ENCODE peak calls at places on chromosomes 3 and 15, in five cellular contexts. One of them, this sample, is unnamed.

GRCh38 chr3:141153679-141153966 is 78.0 kb upstream of the PXYLP1 start:
- DNase-seq in activated CD8-positive, alpha-beta memory T cell treated with anti-CD3 and anti-CD28 coated beads for 24 hours: no peak
- DNase-seq in GM18507: no peak
- DNase-seq in T1000: no peak
- DNase-seq in pulmonary artery endothelial cell: no peak
- DNase-seq in this sample: no peak

GRCh38 chr3:105513886-105514285 is 147.2 kb downstream of the ALCAM start:
- DNase-seq in pulmonary artery endothelial cell: no peak
- DNase-seq in GM18507: no peak
- DNase-seq in activated CD8-positive, alpha-beta memory T cell treated with anti-CD3 and anti-CD28 coated beads for 24 hours: no peak
- DNase-seq in T1000: no peak
- DNase-seq in this sample: no peak

GRCh38 chr3:172103724-172104123 is 64.3 kb downstream of the FNDC3B start:
- DNase-seq in pulmonary artery endothelial cell: no peak
- DNase-seq in activated CD8-positive, alpha-beta memory T cell treated with anti-CD3 and anti-CD28 coated beads for 24 hours: no peak
- DNase-seq in GM18507: no peak
- DNase-seq in T1000: no peak
- DNase-seq in this sample: no peak

GRCh38 chr15:101293122-101293521 is 1.9 kb downstream of the SNRPA1 start:
- DNase-seq in GM18507: no peak
- DNase-seq in T1000: no peak
- DNase-seq in pulmonary artery endothelial cell: no peak
- DNase-seq in activated CD8-positive, alpha-beta memory T cell treated with anti-CD3 and anti-CD28 coated beads for 24 hours: no peak
- DNase-seq in this sample: no peak

GRCh38 chr3:9290556-9290955 is 41.1 kb upstream of the SRGAP3 start:
- DNase-seq in activated CD8-positive, alpha-beta memory T cell treated with anti-CD3 and anti-CD28 coated beads for 24 hours: no peak
- DNase-seq in pulmonary artery endothelial cell: no peak
- DNase-seq in T1000: no peak
- DNase-seq in GM18507: no peak
- DNase-seq in this sample: no peak

GRCh38 chr3:43995929-43996378 is 245.7 kb upstream of the TOPAZ1 start:
- DNase-seq in T1000: no peak
- DNase-seq in GM18507: no peak
- DNase-seq in activated CD8-positive, alpha-beta memory T cell treated with anti-CD3 and anti-CD28 coated beads for 24 hours: peak
- DNase-seq in pulmonary artery endothelial cell: no peak
- DNase-seq in this sample: no peak

GRCh38 chr3:156630081-156630772 is 44.2 kb upstream of the TIPARP start:
- DNase-seq in pulmonary artery endothelial cell: no peak
- DNase-seq in GM18507: no peak
- DNase-seq in activated CD8-positive, alpha-beta memory T cell treated with anti-CD3 and anti-CD28 coated beads for 24 hours: no peak
- DNase-seq in T1000: no peak
- DNase-seq in this sample: no peak

GRCh38 chr3:21484323-21485154 is 266.5 kb downstream of the ZNF385D start:
- DNase-seq in activated CD8-positive, alpha-beta memory T cell treated with anti-CD3 and anti-CD28 coated beads for 24 hours: no peak
- DNase-seq in T1000: no peak
- DNase-seq in pulmonary artery endothelial cell: peak
- DNase-seq in GM18507: no peak
- DNase-seq in this sample: peak

GRCh38 chr3:195582947-195583346 is 793 bp downstream of the APOD start:
- DNase-seq in GM18507: no peak
- DNase-seq in pulmonary artery endothelial cell: no peak
- DNase-seq in T1000: no peak
- DNase-seq in activated CD8-positive, alpha-beta memory T cell treated with anti-CD3 and anti-CD28 coated beads for 24 hours: no peak
- DNase-seq in this sample: no peak

GRCh38 chr3:172666181-172666872 is 44.5 kb downstream of the NCEH1 start:
- DNase-seq in pulmonary artery endothelial cell: no peak
- DNase-seq in T1000: no peak
- DNase-seq in GM18507: no peak
- DNase-seq in activated CD8-positive, alpha-beta memory T cell treated with anti-CD3 and anti-CD28 coated beads for 24 hours: no peak
- DNase-seq in this sample: no peak

GRCh38 chr3:99668044-99668443 is 29.6 kb downstream of the COL8A1 start:
- DNase-seq in activated CD8-positive, alpha-beta memory T cell treated with anti-CD3 and anti-CD28 coated beads for 24 hours: no peak
- DNase-seq in T1000: no peak
- DNase-seq in pulmonary artery endothelial cell: no peak
- DNase-seq in GM18507: no peak
- DNase-seq in this sample: no peak

GRCh38 chr3:149368201-149368849 is 9.1 kb downstream of the TM4SF1 start:
- DNase-seq in pulmonary artery endothelial cell: no peak
- DNase-seq in T1000: no peak
- DNase-seq in GM18507: no peak
- DNase-seq in activated CD8-positive, alpha-beta memory T cell treated with anti-CD3 and anti-CD28 coated beads for 24 hours: no peak
- DNase-seq in this sample: no peak

GRCh38 chr3:82643948-82644347 is 882.5 kb upstream of the GBE1 start:
- DNase-seq in T1000: no peak
- DNase-seq in pulmonary artery endothelial cell: no peak
- DNase-seq in GM18507: no peak
- DNase-seq in activated CD8-positive, alpha-beta memory T cell treated with anti-CD3 and anti-CD28 coated beads for 24 hours: no peak
- DNase-seq in this sample: no peak

GRCh38 chr3:155676252-155676981 is 68.5 kb downstream of the PLCH1 start:
- DNase-seq in pulmonary artery endothelial cell: no peak
- DNase-seq in activated CD8-positive, alpha-beta memory T cell treated with anti-CD3 and anti-CD28 coated beads for 24 hours: no peak
- DNase-seq in GM18507: no peak
- DNase-seq in T1000: no peak
- DNase-seq in this sample: no peak

GRCh38 chr3:183515968-183516851 is 39.3 kb downstream of the KLHL6 start:
- DNase-seq in T1000: no peak
- DNase-seq in activated CD8-positive, alpha-beta memory T cell treated with anti-CD3 and anti-CD28 coated beads for 24 hours: peak
- DNase-seq in pulmonary artery endothelial cell: no peak
- DNase-seq in GM18507: no peak
- DNase-seq in this sample: peak

GRCh38 chr3:120420855-120421570 is 29.8 kb downstream of the FSTL1 start:
- DNase-seq in pulmonary artery endothelial cell: no peak
- DNase-seq in GM18507: no peak
- DNase-seq in T1000: no peak
- DNase-seq in activated CD8-positive, alpha-beta memory T cell treated with anti-CD3 and anti-CD28 coated beads for 24 hours: no peak
- DNase-seq in this sample: no peak

GRCh38 chr3:53843195-53844177 is 2.7 kb downstream of the CHDH start:
- DNase-seq in T1000: no peak
- DNase-seq in GM18507: peak
- DNase-seq in pulmonary artery endothelial cell: no peak
- DNase-seq in activated CD8-positive, alpha-beta memory T cell treated with anti-CD3 and anti-CD28 coated beads for 24 hours: no peak
- DNase-seq in this sample: peak

GRCh38 chr3:192869131-192870027 is 48.3 kb downstream of the MB21D2 start:
- DNase-seq in T1000: no peak
- DNase-seq in pulmonary artery endothelial cell: no peak
- DNase-seq in GM18507: no peak
- DNase-seq in activated CD8-positive, alpha-beta memory T cell treated with anti-CD3 and anti-CD28 coated beads for 24 hours: no peak
- DNase-seq in this sample: no peak

GRCh38 chr15:78170848-78171773 is 21.9 kb downstream of the IDH3A start:
- DNase-seq in pulmonary artery endothelial cell: no peak
- DNase-seq in T1000: no peak
- DNase-seq in GM18507: no peak
- DNase-seq in activated CD8-positive, alpha-beta memory T cell treated with anti-CD3 and anti-CD28 coated beads for 24 hours: no peak
- DNase-seq in this sample: peak

GRCh38 chr3:121482651-121483050 is 63.1 kb downstream of the POLQ start:
- DNase-seq in GM18507: no peak
- DNase-seq in pulmonary artery endothelial cell: peak
- DNase-seq in activated CD8-positive, alpha-beta memory T cell treated with anti-CD3 and anti-CD28 coated beads for 24 hours: no peak
- DNase-seq in T1000: no peak
- DNase-seq in this sample: no peak

GRCh38 chr3:152192936-152193672 is 75.6 kb upstream of the MBNL1 start:
- DNase-seq in activated CD8-positive, alpha-beta memory T cell treated with anti-CD3 and anti-CD28 coated beads for 24 hours: no peak
- DNase-seq in T1000: no peak
- DNase-seq in pulmonary artery endothelial cell: no peak
- DNase-seq in GM18507: no peak
- DNase-seq in this sample: no peak

GRCh38 chr3:29363110-29363509 is 82.2 kb downstream of the RBMS3 start:
- DNase-seq in pulmonary artery endothelial cell: no peak
- DNase-seq in activated CD8-positive, alpha-beta memory T cell treated with anti-CD3 and anti-CD28 coated beads for 24 hours: no peak
- DNase-seq in T1000: no peak
- DNase-seq in GM18507: no peak
- DNase-seq in this sample: no peak